ENCODE peak calls at places on chromosomes 2 and 18, in eight cellular contexts. A, U, O, M, P, L, K and H are unnamed samples.

GRCh38 chr2:36485521-36485920 is 112.4 kb downstream of the FEZ2 start:
- DNase-seq in A (no peak), U (no peak), O (no peak), M (no peak), P (peak; percentile 89), L (peak; percentile 90), K (peak; percentile 89), H (no peak)

GRCh38 chr2:162256621-162257020 is 13.4 kb upstream of the FAP start:
- DNase-seq in A (no peak), U (no peak), O (no peak), M (no peak), P (peak; percentile 21), L (peak; percentile 85), K (peak; percentile 72), H (no peak)

GRCh38 chr2:207252979-207253640 is 87.4 kb upstream of the KLF7 start:
- DNase-seq in A (no peak), U (no peak), O (no peak), M (no peak), P (no peak), L (peak; percentile 84), K (peak; percentile 45), H (no peak)

GRCh38 chr18:67926929-67927864 is 410.7 kb upstream of the DSEL start:
- DNase-seq in A (no peak), U (no peak), O (no peak), M (no peak), P (peak; percentile 52), L (peak; percentile 55), K (peak; percentile 23), H (no peak)

GRCh38 chr2:119481501-119482455 is 42.5 kb downstream of the SCTR start:
- DNase-seq in A (no peak), U (peak; percentile 64), O (no peak), M (no peak), P (no peak), L (no peak), K (no peak), H (no peak)

GRCh38 chr2:193463016-193463415 is 1268.3 kb upstream of the TMEFF2 start:
- DNase-seq in A (no peak), U (no peak), O (no peak), M (no peak), P (no peak), L (no peak), K (no peak), H (no peak)

GRCh38 chr2:22843919-22844537 is 541.0 kb upstream of the KLHL29 start:
- DNase-seq in A (no peak), U (no peak), O (no peak), M (no peak), P (no peak), L (no peak), K (no peak), H (no peak)

GRCh38 chr2:118643286-118643685 is 204.2 kb downstream of the EN1 start:
- DNase-seq in A (no peak), U (no peak), O (no peak), M (no peak), P (no peak), L (peak; percentile 63), K (peak; percentile 60), H (no peak)

GRCh38 chr2:56014075-56014730 is 90.6 kb upstream of the EFEMP1 start:
- DNase-seq in A (no peak), U (no peak), O (no peak), M (no peak), P (no peak), L (no peak), K (no peak), H (no peak)

GRCh38 chr2:234880551-234881211 is 71.1 kb upstream of the SH3BP4 start:
- DNase-seq in A (no peak), U (peak; percentile 36), O (no peak), M (no peak), P (peak; percentile 65), L (peak; percentile 40), K (peak; percentile 99), H (peak; percentile 16)

GRCh38 chr18:76490701-76491171 is 4.3 kb downstream of the ZNF516 start:
- DNase-seq in A (peak; percentile 60), U (no peak), O (no peak), M (no peak), P (no peak), L (no peak), K (peak; percentile 30), H (peak; percentile 64)

GRCh38 chr18:11689031-11689971 is at the start of gene GNAL:
- DNase-seq in A (peak; percentile 75), U (peak; percentile 89), O (peak; percentile 78), M (peak; percentile 83), P (peak; percentile 70), L (peak; percentile 84), K (peak; percentile 90), H (peak; percentile 81)

GRCh38 chr2:177088542-177088941 is 124.1 kb upstream of the HNRNPA3 start:
- DNase-seq in A (no peak), U (no peak), O (no peak), M (no peak), P (no peak), L (no peak), K (no peak), H (no peak)

GRCh38 chr2:100852999-100853908 is 33.3 kb downstream of the NPAS2 start:
- DNase-seq in A (no peak), U (no peak), O (no peak), M (no peak), P (no peak), L (no peak), K (no peak), H (no peak)

GRCh38 chr2:150994041-150994440 is 267.6 kb downstream of the RBM43 start:
- DNase-seq in A (no peak), U (no peak), O (no peak), M (no peak), P (no peak), L (peak; percentile 62), K (no peak), H (no peak)

GRCh38 chr2:26712486-26713465 is 20.3 kb downstream of the KCNK3 start:
- DNase-seq in A (no peak), U (no peak), O (no peak), M (no peak), P (no peak), L (no peak), K (no peak), H (no peak)

GRCh38 chr2:175880-176800 is 87.7 kb downstream of the SH3YL1 start:
- DNase-seq in A (no peak), U (no peak), O (no peak), M (no peak), P (no peak), L (peak; percentile 33), K (no peak), H (no peak)

GRCh38 chr2:187500585-187501359 is 52.7 kb upstream of the CALCRL start:
- DNase-seq in A (no peak), U (no peak), O (no peak), M (no peak), P (peak; percentile 55), L (peak; percentile 44), K (peak; percentile 68), H (no peak)

GRCh38 chr2:240468300-240469238 is 33.1 kb downstream of the GPC1 start:
- DNase-seq in A (peak; percentile 14), U (no peak), O (no peak), M (peak; percentile 17), P (no peak), L (no peak), K (no peak), H (peak; percentile 16)

DNA sequence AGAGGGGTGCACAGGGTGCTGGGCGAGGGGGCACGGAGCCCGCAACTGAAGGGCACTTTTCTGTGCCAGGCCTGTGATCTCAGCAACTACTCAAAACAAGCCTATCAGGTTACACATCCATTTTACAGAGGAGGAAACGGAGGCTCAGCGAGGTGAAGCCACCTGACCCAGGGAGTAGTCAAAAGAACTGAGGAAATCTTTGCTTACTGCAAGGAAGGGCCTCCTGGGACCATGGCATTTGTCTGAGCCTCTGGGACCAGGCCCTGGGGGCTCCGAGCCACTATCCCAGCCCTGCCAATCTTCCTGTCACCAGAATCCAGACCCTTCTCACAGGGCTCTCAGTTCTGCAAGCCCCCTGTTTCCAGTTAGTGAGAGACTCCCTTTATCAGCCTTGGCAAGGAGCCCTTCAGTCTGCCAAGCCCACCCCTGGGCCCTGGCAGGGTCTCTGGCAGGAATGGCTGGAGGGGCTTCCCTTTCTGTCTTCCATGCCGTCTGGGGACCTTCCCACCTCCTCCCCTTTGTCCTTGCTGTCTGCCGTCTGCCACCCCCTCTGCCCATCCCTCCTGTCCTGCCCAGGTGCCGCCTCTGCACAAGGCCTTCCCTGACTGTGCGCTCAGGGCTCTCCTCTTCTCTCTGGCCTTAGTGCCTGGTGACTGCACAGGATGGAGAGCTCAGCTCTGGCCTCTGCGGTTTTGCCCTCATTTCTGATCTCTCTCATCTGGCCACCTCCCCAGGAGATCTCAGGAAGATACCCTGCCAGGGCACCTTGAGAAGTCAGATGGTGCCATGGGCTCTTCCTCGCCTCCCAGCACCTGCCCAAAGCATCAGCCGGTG is 194.7 kb upstream of the GLI2 start:
- DNase-seq in A (no peak), U (no peak), O (no peak), M (no peak), P (no peak), L (peak; percentile 16), K (no peak), H (no peak)
- TF ChIP-seq CTCF in A (no peak), U (no peak), O (no peak), M (no peak), P (no peak), L (no peak), K (no peak), H (no peak)

GRCh38 chr2:9967053-9967775 is 15.7 kb downstream of the GRHL1 start:
- DNase-seq in A (no peak), U (no peak), O (no peak), M (no peak), P (no peak), L (no peak), K (no peak), H (no peak)
- TF ChIP-seq CTCF in A (no peak), U (no peak), O (no peak), M (no peak), P (no peak), L (no peak), K (no peak), H (no peak)

GRCh38 chr18:44901283-44901682 is 220.6 kb downstream of the SETBP1 start:
- DNase-seq in A (no peak), U (no peak), O (no peak), M (no peak), P (no peak), L (no peak), K (no peak), H (no peak)
- TF ChIP-seq CTCF in A (no peak), U (peak; percentile 42), O (no peak), M (no peak), P (peak; percentile 55), L (no peak), K (peak; percentile 41), H (no peak)

GRCh38 chr2:154832711-154833110 is 134.2 kb downstream of the KCNJ3 start:
- DNase-seq in A (no peak), U (no peak), O (no peak), M (no peak), P (no peak), L (no peak), K (no peak), H (no peak)
- TF ChIP-seq CTCF in A (no peak), U (no peak), O (no peak), M (no peak), P (no peak), L (no peak), K (no peak), H (no peak)